ENCODE peak calls at places on chromosomes 13 and 19, in seven cellular contexts. One of them, this sample, is unnamed.

GRCh38 chr19:47419037-47419783 is at the start of gene MEIS3:
- DNase-seq in RKO: no peak
- DNase-seq in DMS153: no peak
- DNase-seq in GM12865: no peak
- DNase-seq in activated CD4-positive, alpha-beta T cell treated with anti-CD3 and anti-CD28 coated beads, Interleukin-2, amount 10 ng/mL, durations not matched to agents 7 days and 5 days: no peak
- DNase-seq in lower lobe of right lung: no peak
- DNase-seq in HEK293T: no peak
- DNase-seq in this sample: no peak

GRCh38 chr19:9597027-9597426 is 12.7 kb upstream of the ZNF121 start:
- DNase-seq in RKO: peak
- DNase-seq in DMS153: no peak
- DNase-seq in GM12865: no peak
- DNase-seq in activated CD4-positive, alpha-beta T cell treated with anti-CD3 and anti-CD28 coated beads, Interleukin-2, amount 10 ng/mL, durations not matched to agents 7 days and 5 days: no peak
- DNase-seq in lower lobe of right lung: no peak
- DNase-seq in HEK293T: no peak
- DNase-seq in this sample: no peak

GRCh38 chr19:30857966-30858490 is 485.8 kb downstream of the ZNF536 start:
- DNase-seq in RKO: no peak
- DNase-seq in DMS153: no peak
- DNase-seq in GM12865: no peak
- DNase-seq in activated CD4-positive, alpha-beta T cell treated with anti-CD3 and anti-CD28 coated beads, Interleukin-2, amount 10 ng/mL, durations not matched to agents 7 days and 5 days: no peak
- DNase-seq in lower lobe of right lung: no peak
- DNase-seq in HEK293T: no peak
- DNase-seq in this sample: no peak

GRCh38 chr13:102040812-102041211 is 361.0 kb downstream of the FGF14 start:
- DNase-seq in RKO: no peak
- DNase-seq in DMS153: peak
- DNase-seq in GM12865: no peak
- DNase-seq in activated CD4-positive, alpha-beta T cell treated with anti-CD3 and anti-CD28 coated beads, Interleukin-2, amount 10 ng/mL, durations not matched to agents 7 days and 5 days: no peak
- DNase-seq in lower lobe of right lung: no peak
- DNase-seq in HEK293T: no peak
- DNase-seq in this sample: peak

GRCh38 chr13:29581666-29582065 is 13.8 kb downstream of the SLC7A1 start:
- DNase-seq in RKO: no peak
- DNase-seq in DMS153: no peak
- DNase-seq in GM12865: no peak
- DNase-seq in activated CD4-positive, alpha-beta T cell treated with anti-CD3 and anti-CD28 coated beads, Interleukin-2, amount 10 ng/mL, durations not matched to agents 7 days and 5 days: no peak
- DNase-seq in lower lobe of right lung: no peak
- DNase-seq in HEK293T: no peak
- DNase-seq in this sample: no peak

GRCh38 chr19:3324405-3324856 is 42.0 kb upstream of the NFIC start:
- DNase-seq in RKO: peak
- DNase-seq in DMS153: no peak
- DNase-seq in GM12865: peak
- DNase-seq in activated CD4-positive, alpha-beta T cell treated with anti-CD3 and anti-CD28 coated beads, Interleukin-2, amount 10 ng/mL, durations not matched to agents 7 days and 5 days: peak
- DNase-seq in lower lobe of right lung: peak
- DNase-seq in HEK293T: peak
- DNase-seq in this sample: peak

GRCh38 chr19:23283925-23284324 is 33.7 kb upstream of the ZNF724 start:
- DNase-seq in RKO: peak
- DNase-seq in DMS153: no peak
- DNase-seq in GM12865: peak
- DNase-seq in activated CD4-positive, alpha-beta T cell treated with anti-CD3 and anti-CD28 coated beads, Interleukin-2, amount 10 ng/mL, durations not matched to agents 7 days and 5 days: peak
- DNase-seq in lower lobe of right lung: peak
- DNase-seq in HEK293T: peak
- DNase-seq in this sample: no peak

GRCh38 chr19:43763473-43763939 is 8.7 kb upstream of the SMG9 start:
- DNase-seq in RKO: peak
- DNase-seq in DMS153: no peak
- DNase-seq in GM12865: peak
- DNase-seq in activated CD4-positive, alpha-beta T cell treated with anti-CD3 and anti-CD28 coated beads, Interleukin-2, amount 10 ng/mL, durations not matched to agents 7 days and 5 days: no peak
- DNase-seq in lower lobe of right lung: no peak
- DNase-seq in HEK293T: no peak
- DNase-seq in this sample: no peak

GRCh38 chr13:51958217-51958547 is 53.1 kb downstream of the ATP7B start:
- DNase-seq in RKO: no peak
- DNase-seq in DMS153: peak
- DNase-seq in GM12865: no peak
- DNase-seq in activated CD4-positive, alpha-beta T cell treated with anti-CD3 and anti-CD28 coated beads, Interleukin-2, amount 10 ng/mL, durations not matched to agents 7 days and 5 days: no peak
- DNase-seq in lower lobe of right lung: no peak
- DNase-seq in HEK293T: no peak
- DNase-seq in this sample: no peak

GRCh38 chr13:59584902-59585670 is 578.6 kb downstream of the DIAPH3 start:
- DNase-seq in RKO: no peak
- DNase-seq in DMS153: no peak
- DNase-seq in GM12865: no peak
- DNase-seq in activated CD4-positive, alpha-beta T cell treated with anti-CD3 and anti-CD28 coated beads, Interleukin-2, amount 10 ng/mL, durations not matched to agents 7 days and 5 days: no peak
- DNase-seq in lower lobe of right lung: no peak
- DNase-seq in HEK293T: no peak
- DNase-seq in this sample: no peak

GRCh38 chr19:772730-773436 is 22.0 kb downstream of the MISP start:
- DNase-seq in RKO: no peak
- DNase-seq in DMS153: no peak
- DNase-seq in GM12865: no peak
- DNase-seq in activated CD4-positive, alpha-beta T cell treated with anti-CD3 and anti-CD28 coated beads, Interleukin-2, amount 10 ng/mL, durations not matched to agents 7 days and 5 days: no peak
- DNase-seq in lower lobe of right lung: no peak
- DNase-seq in HEK293T: no peak
- DNase-seq in this sample: no peak

GRCh38 chr13:61045197-61045596 is 370.5 kb downstream of the PCDH20 start:
- DNase-seq in RKO: no peak
- DNase-seq in DMS153: no peak
- DNase-seq in GM12865: peak
- DNase-seq in activated CD4-positive, alpha-beta T cell treated with anti-CD3 and anti-CD28 coated beads, Interleukin-2, amount 10 ng/mL, durations not matched to agents 7 days and 5 days: no peak
- DNase-seq in lower lobe of right lung: no peak
- DNase-seq in HEK293T: no peak
- DNase-seq in this sample: no peak

GRCh38 chr13:21616880-21617279 is 12.9 kb upstream of the MICU2 start:
- DNase-seq in RKO: no peak
- DNase-seq in DMS153: no peak
- DNase-seq in GM12865: no peak
- DNase-seq in activated CD4-positive, alpha-beta T cell treated with anti-CD3 and anti-CD28 coated beads, Interleukin-2, amount 10 ng/mL, durations not matched to agents 7 days and 5 days: no peak
- DNase-seq in lower lobe of right lung: no peak
- DNase-seq in HEK293T: no peak
- DNase-seq in this sample: no peak

GRCh38 chr13:23087884-23088283 is 92.9 kb upstream of the SGCG start:
- DNase-seq in RKO: peak
- DNase-seq in DMS153: peak
- DNase-seq in GM12865: peak
- DNase-seq in activated CD4-positive, alpha-beta T cell treated with anti-CD3 and anti-CD28 coated beads, Interleukin-2, amount 10 ng/mL, durations not matched to agents 7 days and 5 days: peak
- DNase-seq in lower lobe of right lung: no peak
- DNase-seq in HEK293T: peak
- DNase-seq in this sample: no peak

GRCh38 chr13:26423634-26424033 is 133.8 kb upstream of the WASF3 start:
- DNase-seq in RKO: no peak
- DNase-seq in DMS153: no peak
- DNase-seq in GM12865: no peak
- DNase-seq in activated CD4-positive, alpha-beta T cell treated with anti-CD3 and anti-CD28 coated beads, Interleukin-2, amount 10 ng/mL, durations not matched to agents 7 days and 5 days: no peak
- DNase-seq in lower lobe of right lung: no peak
- DNase-seq in HEK293T: no peak
- DNase-seq in this sample: no peak

GRCh38 chr19:5690125-5690954 is at the start of gene RPL36:
- DNase-seq in RKO: peak
- DNase-seq in DMS153: peak
- DNase-seq in GM12865: peak
- DNase-seq in activated CD4-positive, alpha-beta T cell treated with anti-CD3 and anti-CD28 coated beads, Interleukin-2, amount 10 ng/mL, durations not matched to agents 7 days and 5 days: peak
- DNase-seq in lower lobe of right lung: peak
- DNase-seq in HEK293T: peak
- DNase-seq in this sample: peak

GRCh38 chr13:82569581-82569980 is 1312.7 kb downstream of the SLITRK1 start:
- DNase-seq in RKO: no peak
- DNase-seq in DMS153: no peak
- DNase-seq in GM12865: no peak
- DNase-seq in activated CD4-positive, alpha-beta T cell treated with anti-CD3 and anti-CD28 coated beads, Interleukin-2, amount 10 ng/mL, durations not matched to agents 7 days and 5 days: no peak
- DNase-seq in lower lobe of right lung: no peak
- DNase-seq in HEK293T: no peak
- DNase-seq in this sample: no peak

GRCh38 chr19:2270572-2271515 is 11.1 kb downstream of the PEAK3 start:
- DNase-seq in RKO: peak
- DNase-seq in DMS153: no peak
- DNase-seq in GM12865: peak
- DNase-seq in activated CD4-positive, alpha-beta T cell treated with anti-CD3 and anti-CD28 coated beads, Interleukin-2, amount 10 ng/mL, durations not matched to agents 7 days and 5 days: peak
- DNase-seq in lower lobe of right lung: peak
- DNase-seq in HEK293T: no peak
- DNase-seq in this sample: peak